ENCODE peak calls at places on chromosomes 12 and 14, in eight cellular contexts. N is astrocyte of the spinal cord, F is esophagus squamous epithelium, O is astrocyte of the cerebellum, J is psoas muscle, Y is pancreas, I is body of pancreas, K is fibroblast of the aortic adventitia. H is an unnamed sample.

GRCh38 chr14:22272408-22272807 is 316.6 kb downstream of the DAD1 start:
- DNase-seq in Y (no peak), F (no peak), N (no peak), K (no peak), I (no peak), J (no peak), O (no peak), H (no peak)

GRCh38 chr12:124446364-124446763 is 121.0 kb downstream of the NCOR2 start:
- DNase-seq in Y (peak), J (no peak), O (no peak), K (no peak), F (no peak), I (no peak), N (no peak), H (no peak)

GRCh38 chr14:41749425-41749824 is 142.7 kb downstream of the LRFN5 start:
- DNase-seq in O (no peak), J (no peak), F (no peak), K (peak), Y (no peak), N (peak), I (no peak), H (no peak)

GRCh38 chr12:28795306-28795705 is 353.8 kb upstream of the FAR2 start:
- DNase-seq in N (peak), F (no peak), K (peak), Y (no peak), I (no peak), J (no peak), O (no peak), H (no peak)

GRCh38 chr14:101824339-101824727 is 62.8 kb downstream of the PPP2R5C start:
- DNase-seq in K (no peak), O (no peak), J (no peak), Y (no peak), N (no peak), F (no peak), I (no peak), H (peak)

GRCh38 chr12:57459750-57460400 is at the start of gene GLI1:
- DNase-seq in I (no peak), K (no peak), J (no peak), F (no peak), Y (peak), N (no peak), O (peak), H (no peak)

GRCh38 chr12:45122776-45123380 is 72.0 kb upstream of the DBX2 start:
- DNase-seq in Y (no peak), F (no peak), K (peak), J (no peak), I (no peak), N (peak), O (peak), H (peak)

GRCh38 chr14:24274101-24274543 is 2.7 kb upstream of the RABGGTA start:
- DNase-seq in F (no peak), O (no peak), N (no peak), I (peak), K (no peak), Y (peak), J (no peak), H (peak)

GRCh38 chr12:29725587-29726320 is 58.0 kb downstream of the TMTC1 start:
- DNase-seq in J (peak), N (peak), I (no peak), Y (no peak), O (peak), K (peak), F (no peak), H (peak)

GRCh38 chr12:97753332-97753731 is 290.7 kb downstream of the RMST start:
- DNase-seq in N (no peak), O (no peak), F (no peak), Y (no peak), K (no peak), I (no peak), J (no peak), H (no peak)

DNA sequence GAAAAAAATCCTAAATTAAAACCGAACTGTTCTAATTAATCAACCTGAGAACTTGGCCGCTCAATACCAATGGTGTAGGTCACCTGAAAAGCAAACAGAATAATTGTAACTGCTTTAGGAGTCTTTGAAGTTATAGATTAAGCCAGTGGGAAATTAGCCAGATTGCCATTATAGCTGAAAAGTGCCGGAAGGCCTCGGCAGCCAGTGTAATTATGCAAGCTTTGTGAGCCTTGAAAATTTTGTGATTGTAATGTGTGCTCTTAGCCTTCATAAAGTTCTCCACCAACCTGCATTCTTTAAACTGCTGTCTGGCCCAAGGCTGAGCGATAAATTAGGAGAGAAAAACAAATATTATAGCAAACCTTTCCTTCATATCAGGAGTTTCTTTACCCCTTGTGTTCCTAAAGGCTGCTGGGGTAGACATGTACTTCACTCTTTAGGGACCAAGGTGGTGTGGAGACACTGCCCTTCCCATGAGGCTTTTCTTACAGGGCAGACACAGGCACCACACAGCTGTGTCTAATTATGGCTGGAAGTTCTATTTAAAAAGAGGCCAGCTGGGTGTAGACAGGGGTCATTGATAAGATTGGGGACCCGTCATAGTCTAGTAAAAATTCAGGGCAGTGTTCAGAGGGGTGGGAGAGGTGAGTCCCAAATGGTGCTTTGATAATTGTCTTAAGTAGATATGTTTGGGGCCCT is 991.2 kb downstream of the FLRT2 start:
- DNase-seq in Y (no peak), K (no peak), I (peak), J (no peak), N (no peak), O (no peak), F (no peak), H (no peak)
- TF ChIP-seq CTCF in Y (no peak), K (no peak), I (no peak), J (no peak), N (no peak), O (no peak), F (no peak), H (no peak)

GRCh38 chr14:104156142-104156541 is 17.8 kb downstream of the KIF26A start:
- DNase-seq in F (no peak), J (no peak), I (no peak), K (no peak), Y (no peak), N (no peak), O (no peak), H (no peak)
- TF ChIP-seq CTCF in F (no peak), J (no peak), I (no peak), K (no peak), Y (no peak), N (no peak), O (no peak), H (no peak)

GRCh38 chr12:116009805-116010204 is 267.7 kb downstream of the MED13L start:
- DNase-seq in J (no peak), I (no peak), O (no peak), F (no peak), Y (no peak), N (no peak), K (no peak), H (no peak)
- TF ChIP-seq CTCF in J (no peak), I (no peak), O (peak), F (peak), Y (no peak), N (peak), K (peak), H (peak)

GRCh38 chr12:6279631-6280030 is 30.9 kb upstream of the PLEKHG6 start:
- DNase-seq in I (no peak), Y (no peak), F (no peak), J (no peak), K (no peak), O (no peak), N (no peak), H (no peak)

GRCh38 chr12:6279256-6279628 is 31.2 kb upstream of the PLEKHG6 start:
- DNase-seq in N (no peak), O (no peak), J (no peak), F (no peak), I (no peak), K (no peak), Y (no peak), H (no peak)

GRCh38 chr12:6277982-6278438 is 32.5 kb upstream of the PLEKHG6 start:
- DNase-seq in J (no peak), O (no peak), N (no peak), F (no peak), I (peak), Y (no peak), K (no peak), H (peak)

GRCh38 chr12:6280053-6280469 is 30.4 kb upstream of the PLEKHG6 start:
- DNase-seq in I (peak), K (peak), J (peak), Y (no peak), N (peak), O (peak), F (no peak), H (no peak)

DNA sequence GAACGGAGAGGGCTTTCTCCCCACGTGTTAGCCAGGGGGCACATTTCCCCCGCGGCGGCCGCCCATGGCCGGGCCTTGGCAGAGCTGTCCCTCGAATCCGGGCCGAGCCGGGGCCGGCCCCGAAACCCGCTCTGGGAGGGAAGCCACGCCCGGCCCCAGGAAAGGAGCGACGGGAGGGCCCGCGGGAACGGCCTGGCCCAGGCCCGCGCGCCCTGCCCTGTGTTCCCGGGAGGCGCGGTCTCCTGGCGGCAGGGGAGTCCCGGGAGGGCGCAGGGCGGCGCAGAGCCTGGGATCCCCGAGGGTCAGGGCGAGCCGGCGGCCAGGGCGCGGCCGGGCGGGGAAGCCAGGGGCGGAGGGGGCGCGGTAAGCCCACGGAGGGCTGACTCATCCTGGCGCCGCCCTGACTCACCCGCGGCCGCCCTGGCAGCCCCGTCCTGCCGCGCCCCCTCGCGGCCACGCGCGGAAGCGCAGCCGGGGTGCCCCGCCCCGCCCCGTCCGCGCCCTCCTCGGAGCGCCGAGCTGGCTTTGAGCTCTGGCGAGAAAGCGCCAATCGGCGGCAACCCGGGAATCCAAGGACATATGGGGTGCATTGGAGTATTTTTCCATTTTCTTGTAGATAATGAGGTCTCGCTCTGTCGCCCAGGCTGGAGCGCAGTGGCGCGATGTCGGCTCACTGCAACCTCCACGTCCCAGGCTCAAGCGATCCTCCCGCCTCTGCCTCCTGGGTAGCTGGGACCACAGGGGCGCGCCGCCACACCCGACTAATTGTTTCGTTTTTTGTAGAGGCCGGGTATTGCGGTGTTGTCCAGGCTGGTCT is 31.8 kb upstream of the PLEKHG6 start:
- DNase-seq in Y (peak), F (no peak), N (peak), O (no peak), K (peak), J (peak), I (peak), H (peak)
- TF ChIP-seq CTCF in Y (peak), F (peak), N (peak), O (peak), K (peak), J (peak), I (peak), H (peak)

DNA sequence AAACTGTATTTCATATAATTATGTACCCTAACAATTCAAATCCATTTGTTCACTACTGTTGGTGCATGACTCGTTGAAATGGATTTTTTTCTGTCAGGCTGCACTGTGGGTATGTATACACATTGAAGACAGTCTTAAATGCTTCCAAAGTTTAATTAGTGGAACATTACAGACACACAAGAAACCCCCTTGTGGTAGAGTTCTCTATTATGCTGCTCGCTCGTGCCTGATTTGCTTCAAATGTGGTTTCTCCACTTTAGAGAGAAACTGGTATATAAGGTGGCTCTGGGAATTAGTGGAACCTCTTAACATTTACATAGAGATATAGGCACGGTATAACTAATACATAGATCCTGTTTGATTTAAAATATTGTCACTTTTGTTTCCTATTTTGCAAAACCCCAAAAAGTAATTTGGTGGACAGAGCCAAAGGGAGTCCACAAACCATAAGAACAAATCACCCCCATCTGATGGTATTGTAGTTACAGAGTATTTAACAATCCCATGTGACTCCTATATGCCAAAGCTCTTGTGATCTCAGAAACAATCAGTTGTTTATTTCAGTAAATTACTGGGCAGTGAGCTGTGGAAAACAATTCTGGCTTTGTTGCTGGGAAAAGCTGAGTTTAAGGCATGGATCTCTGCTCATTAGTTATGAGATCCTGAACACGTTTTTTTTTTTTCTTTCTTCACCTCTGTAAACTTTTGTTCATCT is 159.5 kb downstream of the BRMS1L start:
- DNase-seq in I (no peak), J (no peak), F (no peak), Y (no peak), K (no peak), N (peak), O (peak), H (peak)
- TF ChIP-seq CTCF in I (no peak), J (no peak), F (no peak), Y (no peak), K (no peak), N (peak), O (no peak), H (no peak)

DNA sequence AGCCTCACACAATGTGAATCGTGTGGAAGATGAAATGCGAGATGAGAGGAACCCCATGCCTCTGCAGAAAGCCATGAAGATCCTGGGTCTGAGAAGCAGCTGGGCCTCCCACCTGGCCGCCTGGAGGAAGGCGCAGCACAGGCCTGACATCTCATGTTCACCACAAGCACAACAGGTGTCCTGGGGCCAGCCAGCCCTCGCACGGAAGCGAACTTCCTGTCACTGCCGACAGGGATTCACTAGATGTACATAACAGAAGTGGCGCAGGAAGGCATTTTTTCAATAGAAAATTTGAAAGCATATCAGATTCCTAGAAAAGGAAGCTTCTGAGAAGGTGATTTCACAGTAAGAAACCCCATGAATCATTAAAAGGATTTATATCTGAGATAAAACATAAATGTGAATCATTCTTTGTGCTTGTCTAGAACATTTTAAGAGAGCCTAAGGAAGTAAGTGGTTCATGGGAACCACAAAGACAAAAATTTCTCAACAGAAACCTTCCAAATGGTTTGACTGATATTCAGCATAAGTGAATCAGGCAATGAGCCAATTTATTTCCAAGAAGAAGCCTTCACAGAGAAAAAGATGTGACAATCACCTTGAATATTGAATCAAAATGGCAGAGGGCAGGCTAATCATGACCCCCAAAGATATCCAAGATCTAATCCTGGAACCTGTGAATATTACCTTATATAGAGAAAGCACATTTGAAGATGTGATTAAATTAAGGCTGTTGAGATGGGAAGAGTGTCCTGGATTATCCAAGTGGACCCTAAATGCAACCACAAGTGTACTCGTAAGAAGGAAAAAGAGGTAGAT is 311.9 kb downstream of the DUSP6 start:
- DNase-seq in F (no peak), I (no peak), Y (no peak), O (no peak), K (peak), J (no peak), N (peak), H (peak)
- TF ChIP-seq CTCF in F (no peak), I (no peak), Y (no peak), O (no peak), K (no peak), J (no peak), N (no peak), H (no peak)

DNA sequence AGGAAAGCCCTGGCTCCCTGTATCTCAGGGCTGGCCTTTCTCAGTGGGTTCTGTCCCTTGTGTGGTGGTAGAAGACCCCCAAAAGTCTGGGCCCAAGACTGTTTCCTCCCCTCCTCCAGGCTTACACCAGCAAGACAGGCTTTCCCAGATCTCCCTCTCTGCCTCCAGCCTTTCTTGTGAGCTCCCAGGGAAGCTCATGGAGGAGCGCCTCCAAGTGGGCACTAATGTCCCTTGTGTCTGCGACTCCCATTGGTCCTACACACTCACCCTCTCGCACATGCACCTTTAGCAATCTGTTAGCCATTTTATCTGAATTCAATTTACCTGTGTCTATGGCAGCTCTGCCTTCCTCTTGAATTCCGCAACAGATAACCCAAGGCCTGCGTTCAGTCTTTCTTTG is 251.1 kb upstream of the CAND1 start:
- DNase-seq in J (no peak), K (no peak), N (no peak), I (no peak), F (no peak), O (no peak), Y (no peak), H (no peak)
- TF ChIP-seq CTCF in J (no peak), K (no peak), N (no peak), I (no peak), F (no peak), O (no peak), Y (no peak), H (no peak)

DNA sequence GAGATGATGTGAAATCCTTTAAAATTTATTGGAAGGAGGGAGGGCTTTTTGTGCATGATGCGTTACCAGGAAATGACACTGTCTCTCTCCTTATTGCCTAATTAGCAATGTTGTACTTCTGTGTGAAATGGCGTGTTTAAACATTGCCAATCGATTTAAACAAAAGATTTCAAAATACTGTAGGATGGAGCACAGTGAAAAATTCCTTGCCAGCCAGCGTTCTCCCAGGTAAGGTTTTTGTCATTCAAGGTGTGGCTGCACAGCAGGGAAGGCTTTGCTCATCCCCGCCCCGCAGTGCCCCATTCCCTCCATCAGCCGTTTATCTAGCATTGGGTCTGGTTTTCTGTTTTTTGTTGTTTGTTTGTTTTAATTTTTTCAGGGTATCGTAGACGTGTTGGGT is 137.3 kb downstream of the CACNA1C start:
- DNase-seq in I (no peak), K (no peak), J (no peak), Y (no peak), N (no peak), F (no peak), O (no peak), H (no peak)
- TF ChIP-seq CTCF in I (no peak), K (no peak), J (no peak), Y (no peak), N (no peak), F (no peak), O (no peak), H (no peak)

H was measured in GM12865.